ENCODE peak calls at places on chromosomes 16 and 17, in four cellular contexts. M is BE2C, U is heart right ventricle, T is astrocyte of the spinal cord. X is an unnamed sample.

GRCh38 chr16:14284371-14284770 is 213.3 kb downstream of the MRTFB start:
- DNase-seq in U (no peak), M (no peak), T (no peak), X (no peak)

GRCh38 chr17:1070411-1070810 is 73.5 kb downstream of the TIMM22 start:
- DNase-seq in U (no peak), M (no peak), T (no peak), X (no peak)

GRCh38 chr17:4886830-4887229 is 12.5 kb upstream of the C17orf107 start:
- DNase-seq in U (no peak), M (no peak), T (no peak), X (no peak)

GRCh38 chr16:89360760-89361435 is 129.5 kb downstream of the ANKRD11 start:
- DNase-seq in U (no peak), T (no peak), M (no peak), X (no peak)

GRCh38 chr17:35871415-35871814 is 2.7 kb upstream of the HEATR9 start:
- DNase-seq in U (no peak), T (no peak), M (no peak), X (no peak)

GRCh38 chr17:38703742-38704644 is 1.1 kb upstream of the MLLT6 start:
- DNase-seq in T (no peak), U (peak), M (peak), X (peak)

GRCh38 chr16:77945126-77945525 is 77.2 kb upstream of the CLEC3A start:
- DNase-seq in T (peak), U (no peak), M (no peak), X (no peak)

GRCh38 chr17:49521521-49522185 is 26.6 kb downstream of the NGFR start:
- DNase-seq in T (no peak), M (no peak), U (no peak), X (no peak)

GRCh38 chr17:48025904-48026502 is 11.6 kb downstream of the COPZ2 start:
- DNase-seq in U (peak), M (no peak), T (peak), X (no peak)

GRCh38 chr17:81471804-81472456 is 40.7 kb downstream of the ACTG1 start:
- DNase-seq in U (no peak), M (peak), T (peak), X (no peak)

GRCh38 chr16:4372578-4373355 is 1.1 kb downstream of the VASN start:
- DNase-seq in M (peak), T (no peak), U (no peak), X (peak)

GRCh38 chr17:65657251-65657828 is 95.9 kb upstream of the AXIN2 start:
- DNase-seq in M (no peak), T (no peak), U (no peak), X (no peak)

GRCh38 chr17:39904990-39905288 is 13.5 kb downstream of the GSDMB start:
- DNase-seq in M (no peak), U (no peak), T (no peak), X (no peak)

GRCh38 chr16:77183137-77183536 is 7.9 kb upstream of the MON1B start:
- DNase-seq in M (no peak), U (no peak), T (no peak), X (no peak)

GRCh38 chr17:29567362-29568330 is 809 bp upstream of the ABHD15 start:
- DNase-seq in M (peak), U (peak), T (peak), X (peak)

GRCh38 chr17:64355536-64356303 is 34.9 kb downstream of the PECAM1 start:
- DNase-seq in M (no peak), U (no peak), T (no peak), X (no peak)

GRCh38 chr17:3639981-3640596 is 3.5 kb downstream of the CTNS start:
- DNase-seq in U (no peak), T (peak), M (no peak), X (no peak)

GRCh38 chr16:8966781-8967436 is 3.2 kb upstream of the USP7 start:
- DNase-seq in M (no peak), T (no peak), U (no peak), X (no peak)

GRCh38 chr16:50692999-50693781 is at the start of gene NOD2:
- DNase-seq in U (no peak), T (no peak), M (no peak), X (no peak)
- H3K4me3 ChIP-seq in U (peak), T (no peak), M (peak), X (peak)

GRCh38 chr16:85371948-85372347 is 241.2 kb upstream of the GSE1 start:
- DNase-seq in M (no peak), U (no peak), T (no peak), X (no peak)

GRCh38 chr16:85369741-85370528 is 243.2 kb upstream of the GSE1 start:
- DNase-seq in M (peak), T (no peak), U (peak), X (peak)

GRCh38 chr16:85370543-85370880 is 242.6 kb upstream of the GSE1 start:
- DNase-seq in T (no peak), M (no peak), U (no peak), X (no peak)

GRCh38 chr16:85372627-85373372 is 240.3 kb upstream of the GSE1 start:
- DNase-seq in T (peak), M (peak), U (no peak), X (no peak)

GRCh38 chr16:85370881-85371651 is 242.1 kb upstream of the GSE1 start:
- DNase-seq in U (no peak), T (no peak), M (peak), X (no peak)
- TF ChIP-seq CTCF in U (no peak), T (no peak), M (no peak), X (no peak)

GRCh38 chr17:76672270-76672851 is 28.8 kb upstream of the ST6GALNAC1 start:
- DNase-seq in M (no peak), U (no peak), T (no peak), X (no peak)
- H3K4me3 ChIP-seq in M (peak), U (peak), T (peak), X (peak)

GRCh38 chr16:65667013-65667578 is 545.2 kb upstream of the CDH11 start:
- DNase-seq in U (no peak), T (peak), M (no peak), X (no peak)
- TF ChIP-seq CTCF in U (no peak), T (peak), M (peak), X (no peak)

DNA sequence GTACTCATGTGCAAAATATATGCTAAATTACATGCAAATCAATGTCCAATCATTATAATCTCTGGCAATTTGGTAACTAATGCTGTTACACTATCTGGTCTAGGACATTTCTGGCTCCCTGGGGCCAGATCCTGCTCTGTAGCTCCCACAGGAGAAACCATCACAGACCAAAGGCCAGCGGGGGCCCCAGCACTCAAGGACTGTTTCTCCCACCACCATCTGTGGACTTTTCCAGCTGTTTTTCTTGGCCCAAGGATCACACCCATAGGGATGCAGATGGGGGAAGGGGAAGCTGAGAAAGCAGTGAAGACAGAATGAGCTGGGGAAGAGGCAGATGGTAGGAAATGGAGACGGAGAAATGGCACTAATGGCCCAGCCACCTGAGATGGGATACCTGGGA is at the start of gene HIGD1B:
- DNase-seq in M (no peak), T (no peak), U (peak), X (peak)
- H3K4me3 ChIP-seq in M (no peak), T (no peak), U (peak), X (peak)

GRCh38 chr16:67104061-67104460 is 5.7 kb upstream of the PHAF1 start:
- DNase-seq in M (peak), U (peak), T (peak), X (no peak)
- TF ChIP-seq CTCF in M (peak), U (peak), T (peak), X (peak)

DNA sequence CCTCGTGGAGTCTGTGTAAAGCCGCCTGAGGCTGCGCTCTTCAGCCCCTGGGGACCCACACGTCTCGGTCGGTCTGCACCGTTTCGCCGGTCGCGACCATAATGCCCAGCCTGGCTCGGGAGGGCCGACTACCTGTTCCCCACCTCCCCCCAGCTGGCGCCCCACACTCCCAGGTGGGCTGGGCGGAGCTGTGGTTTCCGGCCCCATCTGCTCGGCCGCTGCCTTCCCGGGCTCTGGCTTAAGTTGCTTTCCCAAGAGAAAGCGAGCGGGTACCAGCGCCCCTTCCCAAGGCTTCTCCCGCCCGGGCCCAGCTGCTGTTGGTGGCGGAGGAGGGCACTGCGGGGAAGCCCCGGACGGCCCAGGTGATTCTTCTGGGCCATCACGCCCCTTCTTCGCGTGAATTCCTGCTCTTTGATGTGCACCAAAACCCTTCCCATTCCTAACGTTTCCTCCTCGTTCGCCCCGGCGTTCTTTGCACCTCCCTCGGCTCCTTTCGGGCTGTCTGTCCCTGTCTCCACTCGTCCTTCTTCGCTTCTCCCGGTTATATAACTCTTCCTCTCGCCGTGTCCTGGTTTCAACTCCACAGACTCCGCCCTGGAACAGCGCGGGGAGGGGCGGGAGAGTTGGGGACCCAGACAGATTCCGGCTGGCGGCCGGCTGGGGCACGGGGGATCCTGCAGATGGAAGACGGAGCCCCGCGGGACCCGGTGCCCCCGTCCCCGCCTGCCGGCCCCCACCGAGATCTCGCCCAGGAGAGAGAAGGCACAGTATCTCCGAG is 2.0 kb downstream of the KDM6B start:
- DNase-seq in T (peak), M (peak), U (peak), X (peak)
- H3K4me3 ChIP-seq in T (peak), M (peak), U (peak), X (peak)

GRCh38 chr17:50908860-50909764 is 43.0 kb upstream of the TOB1 start:
- DNase-seq in T (peak), U (peak), M (no peak), X (peak)
- TF ChIP-seq CTCF in T (no peak), U (no peak), M (no peak), X (no peak)

DNA sequence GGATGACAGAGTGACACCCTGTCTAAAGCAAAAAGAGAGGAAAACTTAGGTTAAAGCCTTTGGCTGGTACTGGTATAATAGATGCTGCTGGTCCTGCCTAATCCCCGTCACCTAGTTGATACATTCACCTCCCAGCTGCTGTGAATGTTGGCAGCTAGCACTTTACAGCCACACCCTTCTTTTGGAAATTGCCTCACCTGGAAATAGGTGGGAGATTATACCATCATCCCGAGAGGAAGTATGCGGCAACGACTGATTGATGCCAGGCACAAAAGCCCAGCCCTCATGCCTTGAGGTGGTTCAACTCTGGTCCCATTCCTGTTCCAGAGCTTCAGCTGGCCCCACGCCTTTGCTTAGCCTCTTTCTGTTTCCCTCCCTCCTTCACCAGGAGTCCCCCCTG is 53.2 kb upstream of the SIAH1 start:
- DNase-seq in U (no peak), T (no peak), M (no peak), X (no peak)
- H3K4me3 ChIP-seq in U (no peak), T (no peak), M (no peak), X (no peak)